ENCODE peak calls at places on chromosomes 6 and 20, in five cellular contexts. One of them, this sample, is unnamed.

GRCh38 chr6:16168121-16168520 is 39.2 kb downstream of the MYLIP start:
- DNase-seq in T-helper 2 cell treated with Interferon-gamma antibody and Interleukin-4, amounts not matched to agents 5 μg/mL and 100 μg/mL, for 36 hours: peak
- DNase-seq in Right ventricle myocardium superior: no peak
- DNase-seq in nephron progenitor cell: no peak
- DNase-seq in stimulated activated CD8-positive, alpha-beta memory T cell treated with anti-CD3 and anti-CD28 coated beads, Interleukin-4, amount 100 ng/mL, for 48 hours: no peak
- DNase-seq in this sample: no peak

GRCh38 chr6:143400258-143401059 is 50.0 kb downstream of the ADAT2 start:
- DNase-seq in T-helper 2 cell treated with Interferon-gamma antibody and Interleukin-4, amounts not matched to agents 5 μg/mL and 100 μg/mL, for 36 hours: no peak
- DNase-seq in Right ventricle myocardium superior: no peak
- DNase-seq in nephron progenitor cell: no peak
- DNase-seq in stimulated activated CD8-positive, alpha-beta memory T cell treated with anti-CD3 and anti-CD28 coated beads, Interleukin-4, amount 100 ng/mL, for 48 hours: no peak
- DNase-seq in this sample: peak

GRCh38 chr6:117938324-117938995 is 31.4 kb downstream of the SLC35F1 start:
- DNase-seq in T-helper 2 cell treated with Interferon-gamma antibody and Interleukin-4, amounts not matched to agents 5 μg/mL and 100 μg/mL, for 36 hours: no peak
- DNase-seq in Right ventricle myocardium superior: no peak
- DNase-seq in nephron progenitor cell: no peak
- DNase-seq in stimulated activated CD8-positive, alpha-beta memory T cell treated with anti-CD3 and anti-CD28 coated beads, Interleukin-4, amount 100 ng/mL, for 48 hours: no peak
- DNase-seq in this sample: no peak

GRCh38 chr20:55166063-55166462 is 690.7 kb downstream of the DOK5 start:
- DNase-seq in T-helper 2 cell treated with Interferon-gamma antibody and Interleukin-4, amounts not matched to agents 5 μg/mL and 100 μg/mL, for 36 hours: no peak
- DNase-seq in Right ventricle myocardium superior: no peak
- DNase-seq in nephron progenitor cell: no peak
- DNase-seq in stimulated activated CD8-positive, alpha-beta memory T cell treated with anti-CD3 and anti-CD28 coated beads, Interleukin-4, amount 100 ng/mL, for 48 hours: no peak
- DNase-seq in this sample: no peak

GRCh38 chr20:32181606-32182005 is 25.9 kb downstream of the PLAGL2 start:
- DNase-seq in T-helper 2 cell treated with Interferon-gamma antibody and Interleukin-4, amounts not matched to agents 5 μg/mL and 100 μg/mL, for 36 hours: no peak
- DNase-seq in Right ventricle myocardium superior: no peak
- DNase-seq in nephron progenitor cell: no peak
- DNase-seq in stimulated activated CD8-positive, alpha-beta memory T cell treated with anti-CD3 and anti-CD28 coated beads, Interleukin-4, amount 100 ng/mL, for 48 hours: no peak
- DNase-seq in this sample: no peak

GRCh38 chr6:87340230-87340629 is 4.4 kb upstream of the C6orf163 start:
- DNase-seq in T-helper 2 cell treated with Interferon-gamma antibody and Interleukin-4, amounts not matched to agents 5 μg/mL and 100 μg/mL, for 36 hours: no peak
- DNase-seq in Right ventricle myocardium superior: no peak
- DNase-seq in nephron progenitor cell: no peak
- DNase-seq in stimulated activated CD8-positive, alpha-beta memory T cell treated with anti-CD3 and anti-CD28 coated beads, Interleukin-4, amount 100 ng/mL, for 48 hours: no peak
- DNase-seq in this sample: no peak

GRCh38 chr6:91786474-91787184 is 1199.8 kb upstream of the MAP3K7 start:
- DNase-seq in T-helper 2 cell treated with Interferon-gamma antibody and Interleukin-4, amounts not matched to agents 5 μg/mL and 100 μg/mL, for 36 hours: no peak
- DNase-seq in Right ventricle myocardium superior: no peak
- DNase-seq in nephron progenitor cell: no peak
- DNase-seq in stimulated activated CD8-positive, alpha-beta memory T cell treated with anti-CD3 and anti-CD28 coated beads, Interleukin-4, amount 100 ng/mL, for 48 hours: no peak
- DNase-seq in this sample: no peak

GRCh38 chr6:75379536-75379935 is 94.9 kb upstream of the TMEM30A start:
- DNase-seq in T-helper 2 cell treated with Interferon-gamma antibody and Interleukin-4, amounts not matched to agents 5 μg/mL and 100 μg/mL, for 36 hours: no peak
- DNase-seq in Right ventricle myocardium superior: no peak
- DNase-seq in nephron progenitor cell: no peak
- DNase-seq in stimulated activated CD8-positive, alpha-beta memory T cell treated with anti-CD3 and anti-CD28 coated beads, Interleukin-4, amount 100 ng/mL, for 48 hours: no peak
- DNase-seq in this sample: no peak

GRCh38 chr20:57809661-57810172 is 99.9 kb upstream of the PMEPA1 start:
- DNase-seq in T-helper 2 cell treated with Interferon-gamma antibody and Interleukin-4, amounts not matched to agents 5 μg/mL and 100 μg/mL, for 36 hours: no peak
- DNase-seq in Right ventricle myocardium superior: peak
- DNase-seq in nephron progenitor cell: no peak
- DNase-seq in stimulated activated CD8-positive, alpha-beta memory T cell treated with anti-CD3 and anti-CD28 coated beads, Interleukin-4, amount 100 ng/mL, for 48 hours: no peak
- DNase-seq in this sample: no peak